ENCODE peak calls at places on chromosome 12, in nine cellular contexts. J is breast epithelium, S is neural crest cell, I is astrocyte of the spinal cord, H is HFFc6, D is HFF-Myc, T is fibroblast of mammary gland, L is AG04450, Q is GM23338. X is an unnamed sample.

GRCh38 chr12:80100566-80100965 is 1.2 kb downstream of the OTOGL start:
- DNase-seq in J (no peak), S (no peak), I (peak), H (peak), D (no peak), T (peak), L (peak), Q (no peak), X (no peak)

GRCh38 chr12:80778005-80778541 is 61.4 kb downstream of the MYF5 start:
- DNase-seq in J (no peak), S (no peak), I (peak), H (peak), D (peak), T (peak), L (peak), Q (no peak), X (peak)

GRCh38 chr12:93167841-93168492 is 209.8 kb upstream of the NUDT4 start:
- DNase-seq in J (no peak), S (no peak), I (peak), H (no peak), D (no peak), T (no peak), L (no peak), Q (peak), X (peak)

GRCh38 chr12:132560421-132560830 is 50.0 kb downstream of the LRCOL1 start:
- DNase-seq in J (no peak), S (no peak), I (no peak), H (no peak), D (no peak), T (no peak), L (no peak), Q (peak), X (no peak)

GRCh38 chr12:50057000-50057841 is at the start of gene ASIC1:
- DNase-seq in J (peak), S (peak), I (peak), H (peak), D (no peak), T (peak), L (no peak), Q (peak), X (no peak)

GRCh38 chr12:110546339-110546738 is 36.8 kb downstream of the PPTC7 start:
- DNase-seq in J (no peak), S (no peak), I (peak), H (peak), D (peak), T (peak), L (peak), Q (no peak), X (no peak)

GRCh38 chr12:88388566-88389269 is 191.6 kb downstream of the KITLG start:
- DNase-seq in J (no peak), S (no peak), I (peak), H (peak), D (no peak), T (peak), L (no peak), Q (no peak), X (no peak)

GRCh38 chr12:3225796-3226180 is 148.6 kb downstream of the TSPAN9 start:
- DNase-seq in J (no peak), S (no peak), I (no peak), H (no peak), D (no peak), T (peak), L (no peak), Q (no peak), X (no peak)

GRCh38 chr12:82873951-82874350 is 187.2 kb downstream of the TMTC2 start:
- DNase-seq in J (no peak), S (no peak), I (no peak), H (no peak), D (no peak), T (no peak), L (no peak), Q (no peak), X (no peak)

GRCh38 chr12:107320031-107320928 is 226.9 kb upstream of the CRY1 start:
- DNase-seq in J (no peak), S (no peak), I (peak), H (no peak), D (no peak), T (no peak), L (no peak), Q (peak), X (no peak)

GRCh38 chr12:102824218-102824835 is 92.7 kb downstream of the PAH start:
- DNase-seq in J (peak), S (peak), I (peak), H (no peak), D (no peak), T (peak), L (no peak), Q (peak), X (no peak)

GRCh38 chr12:62767946-62768345 is 167.0 kb downstream of the PPM1H start:
- DNase-seq in J (no peak), S (no peak), I (no peak), H (no peak), D (no peak), T (no peak), L (no peak), Q (no peak), X (no peak)

GRCh38 chr12:61071015-61071414 is 1189.2 kb upstream of the USP15 start:
- DNase-seq in J (no peak), S (no peak), I (no peak), H (no peak), D (no peak), T (no peak), L (no peak), Q (no peak), X (no peak)

GRCh38 chr12:76277480-76277879 is 70.7 kb downstream of the BBS10 start:
- DNase-seq in J (no peak), S (no peak), I (peak), H (peak), D (peak), T (peak), L (peak), Q (no peak), X (no peak)

GRCh38 chr12:22856120-22856699 is 231.2 kb downstream of the ETNK1 start:
- DNase-seq in J (no peak), S (no peak), I (peak), H (peak), D (no peak), T (peak), L (peak), Q (peak), X (no peak)

GRCh38 chr12:104521731-104522130 is 65.0 kb downstream of the CHST11 start:
- DNase-seq in J (no peak), S (no peak), I (peak), H (no peak), D (no peak), T (peak), L (no peak), Q (no peak), X (no peak)

GRCh38 chr12:46364777-46365580 is 7.6 kb downstream of the SLC38A2 start:
- DNase-seq in J (no peak), S (no peak), I (peak), H (peak), D (no peak), T (peak), L (no peak), Q (no peak), X (no peak)

GRCh38 chr12:97016163-97016562 is 109.1 kb downstream of the NEDD1 start:
- DNase-seq in J (no peak), S (no peak), I (no peak), H (no peak), D (no peak), T (no peak), L (no peak), Q (no peak), X (no peak)

GRCh38 chr12:131449027-131449426 is 261.9 kb upstream of the SFSWAP start:
- DNase-seq in J (no peak), S (no peak), I (no peak), H (no peak), D (no peak), T (no peak), L (no peak), Q (no peak), X (no peak)

GRCh38 chr12:78096909-78097597 is 266.4 kb downstream of the NAV3 start:
- DNase-seq in J (no peak), S (no peak), I (peak), H (no peak), D (peak), T (peak), L (peak), Q (no peak), X (no peak)

GRCh38 chr12:103806807-103807206 is 34.2 kb downstream of the NT5DC3 start:
- DNase-seq in J (no peak), S (no peak), I (no peak), H (no peak), D (no peak), T (peak), L (no peak), Q (no peak), X (no peak)

GRCh38 chr12:30088259-30088995 is 304.7 kb upstream of the TMTC1 start:
- DNase-seq in J (no peak), S (no peak), I (no peak), H (no peak), D (no peak), T (no peak), L (no peak), Q (no peak), X (no peak)

DNA sequence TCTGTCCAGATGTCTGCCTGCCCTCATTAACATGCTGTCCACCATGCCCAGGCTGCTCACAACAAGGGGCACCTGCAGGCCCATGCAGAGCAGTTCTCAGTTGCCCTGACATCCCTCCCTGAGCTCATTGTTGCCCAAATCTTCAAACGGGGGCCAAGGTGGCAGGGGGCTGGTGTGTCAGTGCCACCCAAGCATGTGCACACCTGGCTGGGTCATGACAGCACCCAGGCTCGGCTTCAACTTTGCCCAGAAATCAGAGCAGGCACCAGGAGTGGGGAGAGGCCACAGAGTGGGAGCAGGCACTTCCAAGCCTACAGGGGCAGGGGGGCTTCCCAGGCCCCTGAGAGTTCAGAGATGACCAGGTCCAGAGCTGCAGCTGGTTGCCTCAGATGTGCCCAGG is 18.6 kb upstream of the LGR5 start:
- DNase-seq in J (no peak), S (no peak), I (no peak), H (no peak), D (no peak), T (no peak), L (no peak), Q (no peak), X (no peak)
- TF ChIP-seq CTCF in J (no peak), S (no peak), I (no peak), H (no peak), D (no peak), T (no peak), L (no peak), Q (no peak), X (no peak)

DNA sequence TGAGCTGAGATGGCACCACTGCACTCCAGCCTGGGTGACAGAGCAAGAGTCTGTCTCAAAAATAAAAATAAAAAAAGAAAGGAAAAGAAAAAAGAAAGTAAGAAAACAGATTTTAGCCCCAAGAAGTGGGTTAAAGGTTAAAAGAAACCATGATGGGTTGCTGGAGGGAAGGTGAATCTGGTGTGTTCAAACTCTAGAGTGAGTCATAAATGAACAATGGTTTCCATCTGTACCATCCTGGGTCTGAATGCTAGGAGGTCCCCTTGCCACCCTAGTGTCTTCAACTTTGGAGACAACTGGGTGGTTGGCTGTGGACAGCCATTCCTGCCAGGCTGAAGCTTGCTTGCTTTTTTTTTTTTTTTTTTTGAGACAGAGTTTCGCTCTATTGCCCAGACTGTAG is 1.6 kb upstream of the RPS26 start:
- DNase-seq in J (no peak), S (no peak), I (no peak), H (no peak), D (no peak), T (no peak), L (no peak), Q (no peak), X (no peak)
- TF ChIP-seq CTCF in J (no peak), S (no peak), I (no peak), H (no peak), D (no peak), T (no peak), L (no peak), Q (no peak), X (no peak)

GRCh38 chr12:116955382-116956021 is 44.8 kb downstream of the FBXW8 start:
- DNase-seq in J (no peak), S (no peak), I (no peak), H (no peak), D (no peak), T (peak), L (no peak), Q (peak), X (peak)
- TF ChIP-seq CTCF in J (no peak), S (no peak), I (no peak), H (no peak), D (no peak), T (no peak), L (no peak), Q (peak), X (peak)

GRCh38 chr12:21699851-21700250 is 42.2 kb upstream of the LDHB start:
- DNase-seq in J (no peak), S (no peak), I (no peak), H (no peak), D (no peak), T (no peak), L (no peak), Q (no peak), X (no peak)

GRCh38 chr12:21695896-21696295 is 38.3 kb upstream of the LDHB start:
- DNase-seq in J (no peak), S (no peak), I (peak), H (no peak), D (no peak), T (no peak), L (no peak), Q (no peak), X (no peak)

GRCh38 chr12:21696603-21697002 is 39.0 kb upstream of the LDHB start:
- DNase-seq in J (no peak), S (no peak), I (no peak), H (no peak), D (no peak), T (no peak), L (no peak), Q (no peak), X (no peak)

GRCh38 chr12:21694660-21695059 is 37.0 kb upstream of the LDHB start:
- DNase-seq in J (no peak), S (no peak), I (no peak), H (no peak), D (no peak), T (no peak), L (no peak), Q (no peak), X (no peak)

GRCh38 chr12:21697829-21698630 is 40.4 kb upstream of the LDHB start:
- DNase-seq in J (no peak), S (no peak), I (peak), H (peak), D (peak), T (peak), L (peak), Q (peak), X (no peak)
- TF ChIP-seq CTCF in J (no peak), S (peak), I (peak), H (peak), D (peak), T (peak), L (peak), Q (no peak), X (peak)

GRCh38 chr12:127489055-127489454 is 777.9 kb upstream of the TMEM132C start:
- DNase-seq in J (no peak), S (no peak), I (no peak), H (no peak), D (no peak), T (no peak), L (no peak), Q (no peak), X (no peak)

GRCh38 chr12:127482950-127483349 is 784.0 kb upstream of the TMEM132C start:
- DNase-seq in J (no peak), S (no peak), I (no peak), H (no peak), D (no peak), T (no peak), L (no peak), Q (no peak), X (no peak)

GRCh38 chr12:127480775-127481314 is 786.1 kb upstream of the TMEM132C start:
- DNase-seq in J (no peak), S (no peak), I (no peak), H (no peak), D (no peak), T (no peak), L (no peak), Q (no peak), X (no peak)

GRCh38 chr12:127487031-127487430 is 779.9 kb upstream of the TMEM132C start:
- DNase-seq in J (no peak), S (no peak), I (peak), H (peak), D (no peak), T (no peak), L (no peak), Q (no peak), X (no peak)

GRCh38 chr12:127485528-127485927 is 781.4 kb upstream of the TMEM132C start:
- DNase-seq in J (no peak), S (no peak), I (peak), H (peak), D (peak), T (peak), L (peak), Q (no peak), X (peak)
- TF ChIP-seq CTCF in J (no peak), S (no peak), I (peak), H (peak), D (peak), T (peak), L (peak), Q (peak), X (peak)

DNA sequence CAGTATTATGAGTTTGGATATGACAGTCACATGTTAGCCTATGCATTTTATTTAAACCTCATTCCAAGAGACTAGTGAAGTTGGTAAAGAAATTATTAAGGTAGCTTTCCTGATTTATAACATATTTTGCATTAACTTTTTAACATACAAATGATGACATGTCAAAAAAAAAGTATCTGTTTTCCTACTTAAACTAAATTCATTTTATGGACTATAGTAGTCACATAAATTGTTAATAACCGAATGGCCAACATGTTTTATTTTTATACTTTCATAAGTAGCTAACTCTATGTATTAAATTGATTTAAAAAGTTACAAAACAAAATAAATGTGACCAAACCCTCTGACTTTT is 14.7 kb downstream of the TAOK3 start:
- DNase-seq in J (no peak), S (no peak), I (no peak), H (no peak), D (no peak), T (no peak), L (no peak), Q (no peak), X (no peak)
- TF ChIP-seq CTCF in J (no peak), S (no peak), I (no peak), H (peak), D (no peak), T (no peak), L (no peak), Q (no peak), X (no peak)

DNA sequence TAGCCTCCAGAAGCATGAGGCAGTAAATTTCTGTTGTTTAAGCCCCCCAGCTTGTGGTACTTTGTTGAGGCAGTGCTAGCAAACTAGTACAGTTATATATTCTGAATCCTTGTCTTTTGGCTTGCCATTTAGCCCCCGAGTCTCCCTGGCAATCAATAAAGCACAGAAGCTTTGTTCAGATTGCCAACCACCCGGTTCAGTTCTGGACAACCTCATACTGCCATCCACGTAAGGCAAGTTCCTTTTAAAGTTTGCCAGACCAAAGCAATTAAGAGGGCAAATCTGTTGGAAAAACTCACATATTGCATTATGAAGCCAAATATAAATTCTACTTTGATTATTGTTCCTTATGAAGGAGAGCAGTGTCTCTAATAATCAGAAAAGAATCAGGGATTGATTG is 67.1 kb downstream of the RERG start:
- DNase-seq in J (no peak), S (no peak), I (no peak), H (no peak), D (no peak), T (no peak), L (no peak), Q (no peak), X (no peak)
- TF ChIP-seq CTCF in J (no peak), S (no peak), I (no peak), H (no peak), D (no peak), T (no peak), L (no peak), Q (no peak), X (no peak)